ENCODE peak calls at places on chromosomes 6 and 20, in seven cellular contexts. W is caudate nucleus, D is Right ventricle myocardium superior, N is progenitor cell of endocrine pancreas, O is lower leg skin, Y is HuH-7, P is aorta. X is an unnamed sample.

GRCh38 chr6:48973486-48973885 is 489.6 kb downstream of the MMUT start:
- DNase-seq in W (no peak), D (no peak), N (no peak), O (no peak), Y (no peak), P (no peak), X (no peak)

GRCh38 chr6:122020588-122021271 is 378.7 kb upstream of the HSF2 start:
- DNase-seq in W (no peak), D (no peak), N (no peak), O (no peak), Y (no peak), P (no peak), X (no peak)

GRCh38 chr6:167475947-167476346 is 151.1 kb downstream of the TTLL2 start:
- DNase-seq in W (no peak), D (no peak), N (no peak), O (no peak), Y (no peak), P (no peak), X (no peak)

GRCh38 chr20:2692886-2693285 is 306 bp downstream of the EBF4 start:
- DNase-seq in W (no peak), D (no peak), N (no peak), O (no peak), Y (no peak), P (no peak), X (no peak)

GRCh38 chr6:27757307-27757706 is 154.9 kb downstream of the OR2B2 start:
- DNase-seq in W (no peak), D (peak; percentile 54), N (peak; percentile 23), O (no peak), Y (no peak), P (peak; percentile 60), X (no peak)

GRCh38 chr6:100479180-100480035 is 14.7 kb upstream of the SIM1 start:
- DNase-seq in W (no peak), D (no peak), N (no peak), O (no peak), Y (no peak), P (no peak), X (no peak)

GRCh38 chr6:49155321-49155720 is 307.7 kb downstream of the MMUT start:
- DNase-seq in W (no peak), D (no peak), N (no peak), O (no peak), Y (no peak), P (no peak), X (no peak)

GRCh38 chr6:148608211-148608951 is 138.4 kb upstream of the UST start:
- DNase-seq in W (no peak), D (no peak), N (no peak), O (no peak), Y (no peak), P (no peak), X (no peak)

GRCh38 chr6:29016559-29017427 is 11.7 kb upstream of the ZNF311 start:
- DNase-seq in W (peak; percentile 48), D (peak; percentile 79), N (peak; percentile 81), O (peak; percentile 83), Y (peak; percentile 49), P (peak; percentile 78), X (peak; percentile 85)

GRCh38 chr20:44401052-44401769 is 45.7 kb downstream of the HNF4A start:
- DNase-seq in W (no peak), D (no peak), N (no peak), O (no peak), Y (peak; percentile 87), P (no peak), X (no peak)

GRCh38 chr6:71333700-71334099 is 45.1 kb downstream of the OGFRL1 start:
- DNase-seq in W (no peak), D (no peak), N (no peak), O (peak; percentile 52), Y (no peak), P (no peak), X (no peak)

GRCh38 chr20:16476032-16476431 is 97.2 kb downstream of the KIF16B start:
- DNase-seq in W (no peak), D (no peak), N (no peak), O (no peak), Y (peak; percentile 50), P (no peak), X (no peak)

GRCh38 chr6:54238407-54238806 is 69.8 kb upstream of the TINAG start:
- DNase-seq in W (no peak), D (no peak), N (no peak), O (no peak), Y (no peak), P (no peak), X (no peak)

GRCh38 chr20:37316775-37317170 is 27.3 kb downstream of the MANBAL start:
- DNase-seq in W (no peak), D (no peak), N (no peak), O (no peak), Y (no peak), P (no peak), X (no peak)

GRCh38 chr6:5529015-5529414 is 267.7 kb downstream of the FARS2 start:
- DNase-seq in W (no peak), D (no peak), N (no peak), O (no peak), Y (no peak), P (no peak), X (no peak)

GRCh38 chr6:151060096-151060741 is 179.5 kb upstream of the AKAP12 start:
- DNase-seq in W (no peak), D (no peak), N (no peak), O (no peak), Y (no peak), P (no peak), X (no peak)

GRCh38 chr6:101614774-101615173 is 221.3 kb downstream of the GRIK2 start:
- DNase-seq in W (no peak), D (no peak), N (no peak), O (no peak), Y (no peak), P (no peak), X (no peak)

GRCh38 chr6:143629104-143630080 is 48.4 kb upstream of the PHACTR2 start:
- DNase-seq in W (no peak), D (no peak), N (no peak), O (no peak), Y (no peak), P (no peak), X (no peak)

GRCh38 chr6:42978793-42979522 is at the start of gene PEX6:
- DNase-seq in W (peak; percentile 83), D (peak; percentile 96), N (peak; percentile 80), O (peak; percentile 59), Y (peak; percentile 82), P (peak; percentile 95), X (peak; percentile 97)

GRCh38 chr6:156807028-156807427 is 29.9 kb downstream of the ARID1B start:
- DNase-seq in W (no peak), D (no peak), N (no peak), O (no peak), Y (no peak), P (no peak), X (no peak)

GRCh38 chr20:25294459-25295385 is 46.8 kb downstream of the PYGB start:
- DNase-seq in W (peak; percentile 71), D (no peak), N (peak; percentile 65), O (no peak), Y (peak; percentile 98), P (no peak), X (no peak)